ENCODE peak calls at places on chromosomes 7 and 10, in ten cellular contexts. A is MM.1S, P is A549, J is epithelial cell of proximal tubule, X is ovary, H is HCT116, U is upper lobe of right lung, S is brain microvascular endothelial cell, Z is OCI-LY7, Q is foreskin fibroblast. G is an unnamed sample.

GRCh38 chr7:15720849-15721471 is 34.5 kb upstream of the MEOX2 start:
- DNase-seq in A (peak), P (peak), J (no peak), X (no peak), H (peak), U (no peak), S (peak), Z (peak), Q (peak), G (peak)

GRCh38 chr10:44724415-44725174 is 186.5 kb upstream of the TMEM72 start:
- DNase-seq in A (no peak), P (no peak), J (no peak), X (no peak), H (no peak), U (no peak), S (peak), Z (no peak), Q (peak), G (no peak)

GRCh38 chr7:149495785-149496641 is 1.6 kb downstream of the ZNF746 start:
- DNase-seq in A (no peak), P (peak), J (peak), X (peak), H (no peak), U (no peak), S (peak), Z (no peak), Q (peak), G (peak)

GRCh38 chr7:23100697-23101096 is 4.9 kb upstream of the KLHL7 start:
- DNase-seq in A (no peak), P (no peak), J (no peak), X (no peak), H (no peak), U (no peak), S (no peak), Z (no peak), Q (no peak), G (no peak)

GRCh38 chr7:141073173-141073640 is 657 bp upstream of the TMEM178B start:
- DNase-seq in A (peak), P (peak), J (no peak), X (peak), H (no peak), U (peak), S (peak), Z (no peak), Q (peak), G (no peak)

GRCh38 chr7:44541028-44541869 is at the start of gene NPC1L1:
- DNase-seq in A (no peak), P (no peak), J (no peak), X (no peak), H (no peak), U (peak), S (no peak), Z (no peak), Q (no peak), G (no peak)

GRCh38 chr7:47378728-47379395 is 203.0 kb downstream of the TNS3 start:
- DNase-seq in A (no peak), P (no peak), J (no peak), X (no peak), H (no peak), U (peak), S (no peak), Z (no peak), Q (no peak), G (no peak)

GRCh38 chr10:71029411-71029881 is 141.1 kb upstream of the PCBD1 start:
- DNase-seq in A (no peak), P (no peak), J (no peak), X (no peak), H (no peak), U (peak), S (no peak), Z (no peak), Q (no peak), G (no peak)

GRCh38 chr7:157001920-157002818 is 8.3 kb downstream of the MNX1 start:
- DNase-seq in A (peak), P (no peak), J (no peak), X (no peak), H (no peak), U (peak), S (no peak), Z (no peak), Q (no peak), G (no peak)

GRCh38 chr7:35596061-35596460 is 98.9 kb downstream of the HERPUD2 start:
- DNase-seq in A (no peak), P (no peak), J (no peak), X (no peak), H (no peak), U (no peak), S (peak), Z (no peak), Q (peak), G (peak)

GRCh38 chr7:74405191-74405898 is 48.4 kb upstream of the GTF2IRD1 start:
- DNase-seq in A (peak), P (peak), J (no peak), X (no peak), H (no peak), U (no peak), S (peak), Z (peak), Q (no peak), G (no peak)

GRCh38 chr10:131750171-131750895 is 150.5 kb upstream of the PPP2R2D start:
- DNase-seq in A (no peak), P (no peak), J (no peak), X (no peak), H (no peak), U (no peak), S (no peak), Z (no peak), Q (no peak), G (no peak)

GRCh38 chr10:3764626-3765375 is 20.2 kb downstream of the KLF6 start:
- DNase-seq in A (peak), P (no peak), J (no peak), X (no peak), H (no peak), U (no peak), S (no peak), Z (peak), Q (no peak), G (no peak)

GRCh38 chr7:70392870-70393269 is 739.1 kb upstream of the GALNT17 start:
- DNase-seq in A (no peak), P (no peak), J (no peak), X (no peak), H (no peak), U (no peak), S (no peak), Z (no peak), Q (no peak), G (no peak)

GRCh38 chr10:76697923-76698322 is 939.7 kb downstream of the KCNMA1 start:
- DNase-seq in A (no peak), P (no peak), J (no peak), X (no peak), H (no peak), U (no peak), S (no peak), Z (no peak), Q (no peak), G (no peak)

GRCh38 chr10:124565565-124566221 is 104.1 kb downstream of the LHPP start:
- DNase-seq in A (no peak), P (peak), J (no peak), X (no peak), H (peak), U (peak), S (no peak), Z (peak), Q (no peak), G (no peak)

GRCh38 chr7:77540402-77540822 is 3.3 kb downstream of the PTPN12 start:
- DNase-seq in A (no peak), P (no peak), J (no peak), X (no peak), H (no peak), U (no peak), S (no peak), Z (no peak), Q (no peak), G (no peak)

GRCh38 chr10:126919426-126919825 is 14.2 kb downstream of the DOCK1 start:
- DNase-seq in A (no peak), P (no peak), J (no peak), X (no peak), H (no peak), U (no peak), S (no peak), Z (no peak), Q (no peak), G (no peak)

GRCh38 chr10:91552706-91553105 is 80.2 kb downstream of the PPP1R3C start:
- DNase-seq in A (no peak), P (peak), J (no peak), X (no peak), H (peak), U (no peak), S (no peak), Z (no peak), Q (no peak), G (no peak)

GRCh38 chr10:131758062-131758941 is 142.5 kb upstream of the PPP2R2D start:
- DNase-seq in A (no peak), P (no peak), J (no peak), X (no peak), H (no peak), U (no peak), S (no peak), Z (no peak), Q (no peak), G (no peak)

GRCh38 chr7:158779061-158779992 is 50.0 kb downstream of the ESYT2 start:
- DNase-seq in A (no peak), P (no peak), J (no peak), X (no peak), H (no peak), U (no peak), S (no peak), Z (no peak), Q (no peak), G (no peak)

GRCh38 chr7:141356096-141356495 is 195.1 kb upstream of the AGK start:
- DNase-seq in A (no peak), P (no peak), J (no peak), X (no peak), H (no peak), U (no peak), S (no peak), Z (no peak), Q (no peak), G (no peak)

GRCh38 chr7:98745722-98746318 is 124.0 kb downstream of the TMEM130 start:
- DNase-seq in A (peak), P (peak), J (no peak), X (no peak), H (peak), U (peak), S (peak), Z (peak), Q (peak), G (peak)

GRCh38 chr7:102415685-102416225 is 17.6 kb upstream of the ORAI2 start:
- DNase-seq in A (no peak), P (no peak), J (no peak), X (no peak), H (no peak), U (no peak), S (no peak), Z (peak), Q (no peak), G (no peak)

GRCh38 chr10:86359933-86360332 is 6.7 kb downstream of the GRID1 start:
- DNase-seq in A (no peak), P (no peak), J (no peak), X (no peak), H (no peak), U (no peak), S (no peak), Z (no peak), Q (no peak), G (no peak)

GRCh38 chr7:149027560-149028345 is 552 bp downstream of the PDIA4 start:
- DNase-seq in A (peak), P (no peak), J (no peak), X (no peak), H (no peak), U (no peak), S (no peak), Z (peak), Q (no peak), G (no peak)

GRCh38 chr10:33201971-33202370 is 132.5 kb downstream of the NRP1 start:
- DNase-seq in A (no peak), P (no peak), J (no peak), X (no peak), H (no peak), U (no peak), S (no peak), Z (no peak), Q (no peak), G (no peak)

GRCh38 chr10:79066460-79067240 is 2.1 kb upstream of the ZMIZ1 start:
- DNase-seq in A (peak), P (peak), J (no peak), X (peak), H (no peak), U (no peak), S (no peak), Z (no peak), Q (no peak), G (no peak)

GRCh38 chr10:61757525-61758397 is 95.0 kb downstream of the CABCOCO1 start:
- DNase-seq in A (no peak), P (peak), J (peak), X (no peak), H (no peak), U (no peak), S (peak), Z (no peak), Q (peak), G (no peak)

DNA sequence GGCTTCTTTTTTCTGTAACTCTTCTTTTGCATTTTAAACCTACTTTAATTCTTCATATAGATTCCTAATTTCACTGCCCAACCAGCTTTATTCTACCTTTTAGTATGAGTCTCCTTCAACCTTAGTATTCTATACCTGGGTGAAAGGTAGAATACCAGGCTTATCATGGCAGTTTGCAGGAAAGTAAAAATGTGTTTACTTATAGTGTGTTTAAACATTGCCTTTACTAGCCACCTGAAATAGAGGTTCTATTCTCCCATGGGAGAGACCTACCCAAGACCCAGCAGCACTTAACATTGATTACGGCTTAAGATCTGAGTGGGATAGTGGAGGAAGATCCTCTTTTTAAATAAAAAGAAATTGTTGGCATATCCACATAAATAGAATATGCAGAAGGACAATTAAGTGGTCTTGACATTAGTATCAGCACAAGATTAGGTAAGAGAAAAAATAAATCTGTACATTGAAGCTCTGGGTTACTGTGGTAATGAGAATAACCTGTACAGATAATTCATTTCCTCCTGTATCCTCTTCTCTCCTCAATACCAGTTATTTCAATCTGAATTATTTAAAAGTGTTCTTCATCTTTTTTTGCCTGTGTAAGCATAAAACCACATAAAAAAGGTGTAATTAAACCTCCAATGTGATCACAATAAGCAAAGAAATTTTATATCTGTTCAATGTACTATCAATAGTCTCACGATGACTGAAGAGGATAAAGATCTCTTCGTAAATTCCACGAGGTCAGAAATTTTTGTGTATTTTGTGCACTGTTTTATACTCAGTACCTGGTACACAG is 1.4 kb upstream of the MYPN start:
- DNase-seq in A (no peak), P (no peak), J (no peak), X (no peak), H (no peak), U (no peak), S (no peak), Z (no peak), Q (no peak), G (no peak)
- H3K4me3 ChIP-seq in A (no peak), P (no peak), J (no peak), X (no peak), H (no peak), U (no peak), S (no peak), Z (no peak), Q (peak), G (no peak)

GRCh38 chr7:151440799-151441443 is 980 bp upstream of the CRYGN start:
- DNase-seq in A (no peak), P (no peak), J (no peak), X (peak), H (no peak), U (peak), S (no peak), Z (no peak), Q (no peak), G (no peak)

GRCh38 chr7:151437866-151438516 is 1.9 kb downstream of the CRYGN start:
- DNase-seq in A (no peak), P (no peak), J (no peak), X (peak), H (no peak), U (peak), S (no peak), Z (no peak), Q (no peak), G (no peak)

GRCh38 chr7:151442776-151443496 is 3.0 kb upstream of the CRYGN start:
- DNase-seq in A (no peak), P (no peak), J (no peak), X (no peak), H (no peak), U (no peak), S (no peak), Z (no peak), Q (no peak), G (no peak)

GRCh38 chr7:151438864-151439601 is 908 bp downstream of the CRYGN start:
- DNase-seq in A (no peak), P (no peak), J (no peak), X (peak), H (no peak), U (peak), S (no peak), Z (no peak), Q (no peak), G (no peak)

GRCh38 chr7:151439855-151440798 is at the start of gene CRYGN:
- DNase-seq in A (no peak), P (no peak), J (no peak), X (peak), H (no peak), U (peak), S (no peak), Z (no peak), Q (no peak), G (no peak)
- H3K4me3 ChIP-seq in A (no peak), P (no peak), J (peak), X (peak), H (no peak), U (peak), S (peak), Z (no peak), Q (no peak), G (peak)

GRCh38 chr7:93239824-93240223 is 7.7 kb downstream of the VPS50 start:
- DNase-seq in A (no peak), P (no peak), J (no peak), X (no peak), H (no peak), U (no peak), S (no peak), Z (no peak), Q (no peak), G (no peak)

GRCh38 chr7:93238748-93239147 is 6.6 kb downstream of the VPS50 start:
- DNase-seq in A (no peak), P (no peak), J (no peak), X (no peak), H (no peak), U (no peak), S (no peak), Z (no peak), Q (no peak), G (no peak)
- H3K4me3 ChIP-seq in A (no peak), P (no peak), J (no peak), X (no peak), H (no peak), U (no peak), S (no peak), Z (no peak), Q (no peak), G (no peak)

DNA sequence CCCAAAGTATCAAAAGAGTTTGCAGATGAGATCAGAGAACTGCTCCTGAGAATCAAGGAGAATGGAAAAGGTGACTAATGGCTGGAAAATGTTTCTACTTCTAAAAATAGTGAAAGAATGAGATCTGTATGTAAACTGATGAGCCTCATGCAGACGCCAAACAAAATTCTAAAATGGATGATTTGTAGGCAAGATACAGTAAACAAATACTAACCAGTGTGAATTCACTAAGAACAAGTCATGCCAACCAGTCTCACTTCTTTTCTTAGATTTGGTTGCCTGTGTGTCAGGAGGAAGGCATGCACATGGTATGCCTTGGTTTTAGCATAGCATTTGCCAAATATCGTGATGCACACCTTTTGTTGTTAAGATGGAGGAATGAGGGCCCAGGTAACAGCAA is 94.9 kb upstream of the PIK3CG start:
- DNase-seq in A (no peak), P (peak), J (peak), X (no peak), H (peak), U (no peak), S (peak), Z (no peak), Q (peak), G (peak)
- H3K4me3 ChIP-seq in A (no peak), P (no peak), J (no peak), X (no peak), H (no peak), U (no peak), S (no peak), Z (no peak), Q (no peak), G (no peak)

DNA sequence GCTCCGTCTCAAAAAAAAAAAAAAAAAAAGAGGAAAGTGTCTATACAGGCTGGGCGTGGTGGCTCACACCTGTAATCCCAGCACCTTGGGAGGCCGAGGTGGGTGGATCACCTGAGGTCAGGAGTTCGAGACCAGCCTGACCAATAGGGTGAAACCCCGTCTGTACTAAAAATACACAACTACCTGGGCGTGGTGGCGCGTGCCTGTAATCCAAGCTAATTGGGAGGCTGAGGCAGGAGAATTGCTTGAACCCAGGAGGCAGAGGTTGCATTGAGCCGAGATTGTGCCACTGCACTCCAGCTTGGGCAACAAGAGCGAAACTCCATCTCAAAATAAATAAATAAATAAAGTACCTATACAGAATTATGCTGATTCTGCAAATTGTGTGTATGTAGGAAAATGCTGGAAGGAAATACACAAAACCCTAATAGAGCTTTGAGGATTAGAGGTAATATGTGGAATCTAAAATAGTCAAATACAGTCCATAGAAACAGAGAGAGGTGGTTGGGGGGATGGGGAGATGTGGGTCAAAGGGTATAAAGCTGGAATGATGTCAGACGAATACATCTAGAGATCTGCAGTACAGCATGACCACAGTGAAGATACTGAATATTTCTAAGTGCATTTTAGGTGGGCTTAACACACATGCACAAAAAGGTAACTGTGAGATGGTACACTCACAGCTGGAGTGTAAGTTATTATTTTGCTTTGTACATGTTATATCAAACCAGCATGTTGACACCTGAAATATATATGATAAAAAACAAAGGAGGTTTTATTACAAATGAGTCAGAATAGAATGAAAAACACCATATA is 174.5 kb upstream of the KLF14 start:
- DNase-seq in A (no peak), P (no peak), J (no peak), X (no peak), H (no peak), U (no peak), S (no peak), Z (no peak), Q (no peak), G (no peak)
- H3K4me3 ChIP-seq in A (no peak), P (peak), J (peak), X (no peak), H (no peak), U (no peak), S (peak), Z (no peak), Q (peak), G (peak)

GRCh38 chr7:151865070-151865670 is 11.7 kb downstream of the PRKAG2 start:
- DNase-seq in A (no peak), P (no peak), J (no peak), X (no peak), H (no peak), U (peak), S (no peak), Z (no peak), Q (no peak), G (no peak)

GRCh38 chr7:151862606-151863381 is 14.1 kb downstream of the PRKAG2 start:
- DNase-seq in A (no peak), P (no peak), J (no peak), X (no peak), H (no peak), U (peak), S (no peak), Z (no peak), Q (no peak), G (no peak)

GRCh38 chr7:151864081-151864480 is 12.8 kb downstream of the PRKAG2 start:
- DNase-seq in A (no peak), P (peak), J (no peak), X (no peak), H (no peak), U (peak), S (no peak), Z (no peak), Q (no peak), G (no peak)

GRCh38 chr7:151864561-151864960 is 12.4 kb downstream of the PRKAG2 start:
- DNase-seq in A (no peak), P (no peak), J (no peak), X (no peak), H (no peak), U (peak), S (no peak), Z (no peak), Q (no peak), G (no peak)

GRCh38 chr7:151863386-151864079 is 13.4 kb downstream of the PRKAG2 start:
- DNase-seq in A (no peak), P (peak), J (no peak), X (no peak), H (no peak), U (peak), S (no peak), Z (peak), Q (no peak), G (no peak)
- H3K4me3 ChIP-seq in A (no peak), P (no peak), J (no peak), X (no peak), H (no peak), U (no peak), S (no peak), Z (no peak), Q (no peak), G (no peak)